ENCODE peak calls at places on chromosomes 1 and 21, in four cellular contexts. M, K, W and D are unnamed samples.

GRCh38 chr1:6588128-6588892 is 8.5 kb downstream of the ZBTB48 start:
- DNase-seq in W (no peak), K (no peak), M (no peak), D (no peak)

GRCh38 chr1:218939095-218939494 is 234.6 kb upstream of the LYPLAL1 start:
- DNase-seq in M (no peak), W (no peak), K (no peak), D (no peak)

GRCh38 chr1:15571266-15571665 is 13.6 kb downstream of the AGMAT start:
- DNase-seq in M (no peak), W (no peak), K (no peak), D (no peak)

GRCh38 chr21:33478182-33478581 is 1.6 kb downstream of the TMEM50B start:
- DNase-seq in W (no peak), M (no peak), K (no peak), D (no peak)

GRCh38 chr1:8661185-8662110 is 156.0 kb downstream of the RERE start:
- DNase-seq in W (no peak), K (peak), M (no peak), D (no peak)

GRCh38 chr1:3184666-3185065 is 115.7 kb downstream of the PRDM16 start:
- DNase-seq in W (no peak), K (no peak), M (no peak), D (no peak)

GRCh38 chr1:198741744-198742143 is 102.9 kb downstream of the PTPRC start:
- DNase-seq in M (peak), K (no peak), W (no peak), D (no peak)

GRCh38 chr21:29669416-29669815 is 270.4 kb downstream of the GRIK1 start:
- DNase-seq in K (no peak), M (no peak), W (no peak), D (no peak)

GRCh38 chr1:167488786-167489185 is 29.5 kb downstream of the CD247 start:
- DNase-seq in W (no peak), M (no peak), K (no peak), D (no peak)

GRCh38 chr1:221230605-221231004 is 351.4 kb downstream of the HLX start:
- DNase-seq in K (no peak), M (no peak), W (no peak), D (no peak)

GRCh38 chr1:89622895-89623294 is 10.0 kb upstream of the LRRC8C start:
- DNase-seq in W (no peak), M (no peak), K (no peak), D (no peak)

DNA sequence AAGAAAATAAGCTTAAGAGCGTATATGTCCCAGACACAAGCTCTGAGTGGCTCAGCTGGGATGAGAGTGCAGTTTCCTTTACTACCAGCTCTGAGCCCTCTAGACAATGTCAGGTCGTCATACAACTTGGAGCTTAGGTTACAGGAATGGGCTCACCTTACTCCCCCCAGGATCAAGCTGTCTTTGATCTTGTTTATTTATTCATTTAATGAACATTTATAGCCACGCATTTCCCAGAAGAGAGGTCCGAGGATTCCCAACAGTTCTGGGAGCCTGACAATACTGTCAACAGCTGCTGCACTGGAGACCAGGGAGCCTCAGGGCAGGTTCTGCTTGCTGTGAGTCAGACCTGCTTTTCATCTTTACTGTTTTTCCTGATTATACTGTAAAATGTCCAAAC is 378.9 kb downstream of the PLPP3 start:
- DNase-seq in K (no peak), W (no peak), M (no peak), D (no peak)
- TF ChIP-seq NR2C2 in K (no peak), W (no peak), M (no peak), D (no peak)

GRCh38 chr1:75097686-75098085 is 36.5 kb upstream of the LHX8 start:
- DNase-seq in M (no peak), W (no peak), K (no peak), D (no peak)
- TF ChIP-seq NR2C2 in M (no peak), W (no peak), K (no peak), D (no peak)

DNA sequence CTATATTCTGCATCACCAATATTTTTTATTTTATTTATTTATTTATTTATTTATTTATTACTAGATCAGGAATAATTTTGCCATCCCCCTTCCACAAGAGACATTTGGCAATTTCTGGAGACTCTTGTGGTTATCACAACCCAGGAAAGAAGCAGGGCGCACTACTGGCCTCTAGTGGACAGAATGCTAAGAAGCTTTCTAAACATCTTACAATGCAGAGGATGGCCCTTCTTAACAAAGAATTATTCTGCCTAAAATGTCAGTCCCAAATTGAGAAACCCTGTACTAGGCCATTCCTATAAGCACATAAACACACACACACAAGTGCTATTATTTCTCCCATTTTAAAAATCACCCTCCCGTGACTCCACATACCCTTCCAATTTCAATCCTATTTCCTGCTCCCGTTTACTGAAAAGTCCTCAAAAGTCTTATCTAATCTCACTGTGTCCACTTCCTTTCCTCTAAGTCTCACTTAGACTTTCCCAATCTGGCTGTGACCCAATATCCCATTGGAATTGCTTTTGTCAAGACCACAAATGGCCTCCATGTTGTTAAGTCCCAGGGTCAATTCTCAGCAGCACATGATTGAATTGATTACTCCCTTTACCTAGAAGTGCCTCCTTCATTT is 43.7 kb upstream of the RNF11 start:
- DNase-seq in W (peak), M (peak), K (no peak), D (peak)
- TF ChIP-seq NR2C2 in W (no peak), M (no peak), K (no peak), D (no peak)

GRCh38 chr1:231419738-231420298 is 2.3 kb downstream of the EGLN1 start:
- DNase-seq in M (no peak), K (no peak), W (no peak), D (no peak)
- TF ChIP-seq NR2C2 in M (no peak), K (no peak), W (no peak), D (no peak)

DNA sequence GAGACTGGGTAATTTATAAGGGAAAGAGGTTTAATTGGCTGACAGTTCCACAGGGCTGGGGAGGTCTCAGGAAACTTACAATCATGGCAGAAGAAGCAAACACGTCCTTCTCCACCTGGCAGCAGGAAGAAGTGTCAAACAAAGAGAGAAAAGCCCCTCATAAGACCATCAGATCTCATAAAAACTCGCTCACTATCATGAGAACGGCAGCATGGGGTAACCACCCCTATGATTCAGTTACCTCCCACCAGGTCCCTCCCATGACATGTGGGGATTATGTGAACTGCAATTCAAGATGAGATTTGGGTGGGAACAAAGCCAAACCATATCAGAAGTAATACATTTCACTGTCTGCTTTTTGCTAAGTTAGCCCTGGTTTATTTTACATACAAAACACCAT is 68.5 kb downstream of the RBM11 start:
- DNase-seq in M (no peak), W (no peak), K (no peak), D (no peak)
- TF ChIP-seq NR2C2 in M (no peak), W (no peak), K (no peak), D (no peak)

GRCh38 chr1:74620242-74620641 is 53.4 kb downstream of the ERICH3 start:
- DNase-seq in K (no peak), W (no peak), M (no peak), D (no peak)
- TF ChIP-seq NR2C2 in K (no peak), W (no peak), M (no peak), D (no peak)

DNA sequence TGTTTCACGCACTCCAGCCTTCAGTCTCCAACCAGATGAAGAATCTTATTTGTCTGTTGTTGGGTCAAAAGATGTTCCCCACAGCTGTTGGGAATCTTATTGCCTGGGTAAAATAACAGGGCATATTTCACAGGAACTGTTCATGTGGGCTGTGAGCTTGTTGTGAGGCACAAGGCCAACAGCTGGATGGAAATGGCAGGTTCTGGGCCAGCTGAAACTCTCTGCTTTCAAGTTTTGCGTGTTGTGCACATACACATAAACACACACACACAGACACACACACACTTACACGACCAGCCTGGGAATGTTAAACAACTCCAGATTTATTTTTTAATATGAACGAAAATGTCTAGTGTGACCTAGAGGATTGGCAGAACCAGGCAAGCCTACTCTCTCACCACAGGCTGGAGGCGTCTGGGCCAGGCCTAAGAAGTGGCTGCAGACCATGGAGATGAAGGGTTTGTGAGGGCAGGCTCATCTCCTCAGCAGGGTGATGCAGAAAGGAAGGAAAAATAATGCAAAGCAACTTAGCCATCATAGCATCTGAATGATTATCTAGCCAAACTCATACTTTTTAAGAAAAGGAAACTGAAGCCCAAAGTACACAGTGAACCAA is 357.0 kb downstream of the TTLL7 start:
- DNase-seq in M (no peak), K (no peak), W (no peak), D (no peak)
- TF ChIP-seq NR2C2 in M (no peak), K (no peak), W (no peak), D (no peak)

GRCh38 chr1:10682114-10682445 is 114.4 kb downstream of the CASZ1 start:
- DNase-seq in W (no peak), K (no peak), M (no peak), D (no peak)

GRCh38 chr1:10685196-10685850 is 111.1 kb downstream of the CASZ1 start:
- DNase-seq in M (no peak), W (no peak), K (no peak), D (no peak)

GRCh38 chr1:10681296-10682113 is 114.9 kb downstream of the CASZ1 start:
- DNase-seq in W (peak), K (no peak), M (no peak), D (no peak)

GRCh38 chr1:10680487-10680886 is 116.0 kb downstream of the CASZ1 start:
- DNase-seq in W (no peak), K (no peak), M (no peak), D (no peak)

DNA sequence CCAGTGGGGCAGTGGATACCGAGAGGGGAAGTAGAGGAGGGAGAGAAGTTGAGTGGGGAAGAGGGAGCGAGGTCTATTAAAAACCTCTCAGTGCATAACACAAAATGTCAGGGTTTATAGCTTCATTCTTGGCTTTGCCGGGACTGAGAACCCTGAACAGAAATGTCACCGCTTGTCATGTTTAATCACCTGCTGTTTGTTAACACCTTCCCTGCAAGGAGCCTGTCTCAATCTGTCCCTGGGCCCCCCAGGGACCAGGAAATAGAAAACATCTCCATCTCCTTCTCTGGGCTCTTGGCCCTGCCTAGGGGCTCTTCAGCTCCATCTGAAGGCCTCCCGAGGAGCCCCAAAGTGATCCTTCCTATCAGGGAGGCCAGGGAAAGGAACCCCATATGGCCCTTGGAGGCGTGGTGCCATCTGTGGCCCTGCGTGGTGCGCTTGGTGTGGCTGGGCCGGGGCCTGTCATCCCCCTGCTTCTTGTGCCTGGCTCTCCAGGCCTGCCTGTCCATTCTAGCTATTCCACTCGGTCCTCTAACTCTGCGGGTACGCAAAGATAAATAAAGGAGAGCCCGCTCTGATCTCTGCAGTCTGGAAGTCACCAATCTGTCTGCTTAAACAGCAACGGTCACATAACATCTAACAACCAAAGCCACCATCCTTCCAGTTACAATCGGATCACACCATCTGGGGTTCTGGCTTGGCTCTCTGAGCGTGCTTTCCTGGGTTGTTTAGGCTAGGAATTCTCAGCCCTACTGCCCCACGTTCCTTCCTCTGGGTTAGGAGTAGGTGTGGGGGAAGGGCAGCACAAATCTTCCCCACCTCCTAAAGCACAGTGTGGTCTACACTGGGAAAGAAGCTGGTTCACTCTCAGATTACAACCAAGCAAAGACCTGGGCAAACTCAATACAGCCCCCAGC is 113.7 kb downstream of the CASZ1 start:
- DNase-seq in M (no peak), W (no peak), K (no peak), D (no peak)
- TF ChIP-seq NR2C2 in M (no peak), W (no peak), K (no peak), D (no peak)

GRCh38 chr21:26519142-26519541 is 53.9 kb downstream of the CYYR1 start:
- DNase-seq in K (no peak), M (no peak), W (no peak), D (no peak)

GRCh38 chr21:26522704-26523103 is 50.4 kb downstream of the CYYR1 start:
- DNase-seq in W (no peak), M (no peak), K (no peak), D (no peak)
- TF ChIP-seq NR2C2 in W (no peak), M (no peak), K (no peak), D (no peak)